ENCODE peak calls at places on chromosomes 6 and 20, in seven cellular contexts. Z is uterus, F is bronchial epithelial cell, Y is AG09309, X is ovary, T is HCT116, B is fibroblast of lung. S is an unnamed sample.

GRCh38 chr6:166957805-166958076 is 1.4 kb upstream of the RNASET2 start:
- DNase-seq in B (no peak), Y (no peak), F (no peak), X (no peak), T (no peak), Z (no peak), S (no peak)

GRCh38 chr20:47529840-47530239 is 28.2 kb downstream of the NCOA3 start:
- DNase-seq in B (no peak), Z (no peak), F (no peak), Y (no peak), T (no peak), X (no peak), S (no peak)

GRCh38 chr20:19288636-19289035 is 76.2 kb downstream of the SLC24A3 start:
- DNase-seq in X (no peak), T (no peak), F (no peak), Y (no peak), Z (no peak), B (no peak), S (no peak)

GRCh38 chr6:138814179-138814834 is 18.4 kb downstream of the ECT2L start:
- DNase-seq in Y (no peak), X (no peak), T (no peak), Z (no peak), B (no peak), F (peak), S (no peak)

GRCh38 chr6:135722679-135723078 is 128.8 kb upstream of the PDE7B start:
- DNase-seq in B (peak), F (peak), X (no peak), Y (peak), T (peak), Z (no peak), S (peak)

GRCh38 chr20:32477594-32478512 is 107.3 kb downstream of the NOL4L start:
- DNase-seq in B (no peak), T (no peak), X (no peak), F (no peak), Y (no peak), Z (no peak), S (no peak)

GRCh38 chr6:166737231-166737630 is 110.2 kb upstream of the RPS6KA2 start:
- DNase-seq in Z (no peak), Y (no peak), T (peak), B (peak), F (no peak), X (no peak), S (no peak)

GRCh38 chr6:15399651-15400470 is 154.0 kb downstream of the JARID2 start:
- DNase-seq in T (no peak), B (peak), X (peak), Z (peak), Y (no peak), F (no peak), S (peak)

GRCh38 chr6:149846321-149846720 is 17.8 kb downstream of the LRP11 start:
- DNase-seq in Y (no peak), Z (peak), B (peak), F (peak), T (no peak), X (no peak), S (peak)

GRCh38 chr6:89082439-89082838 is 1.9 kb downstream of the PNRC1 start:
- DNase-seq in Y (peak), T (no peak), X (no peak), B (peak), F (peak), Z (no peak), S (no peak)

GRCh38 chr20:61912665-61913422 is 152.8 kb downstream of the TAF4 start:
- DNase-seq in F (no peak), T (no peak), Z (no peak), B (no peak), Y (no peak), X (no peak), S (no peak)

GRCh38 chr20:38557174-38557573 is 23.8 kb upstream of the ADIG start:
- DNase-seq in T (no peak), Y (no peak), F (no peak), Z (no peak), B (no peak), X (no peak), S (no peak)

GRCh38 chr6:54074591-54075195 is 36.5 kb upstream of the MLIP start:
- DNase-seq in Z (no peak), Y (no peak), B (peak), F (no peak), T (no peak), X (no peak), S (no peak)

DNA sequence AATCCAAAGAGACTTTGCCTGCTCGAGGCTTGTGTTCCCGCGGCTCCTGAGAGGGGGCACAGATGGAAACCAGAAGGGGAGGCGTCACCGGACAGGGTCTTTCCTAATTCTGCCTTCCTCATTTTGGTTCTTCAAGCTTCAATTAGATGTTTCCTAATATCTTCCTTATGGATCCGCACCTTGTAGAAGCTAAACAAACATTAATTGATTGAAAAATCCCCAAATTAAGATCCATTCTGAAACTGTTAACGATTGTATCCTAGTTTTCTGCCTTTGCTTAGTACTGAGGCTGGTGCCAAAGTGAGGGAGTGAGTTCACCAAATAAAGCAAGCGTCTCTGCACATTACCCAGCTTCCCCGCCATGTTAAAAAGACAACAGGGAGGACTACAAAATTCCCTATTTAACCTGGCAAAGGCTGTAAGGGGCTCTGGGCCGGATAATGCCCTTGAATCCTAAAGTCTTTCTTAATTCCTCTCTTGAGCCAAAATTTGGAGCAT is 123.2 kb downstream of the GPX5 start:
- DNase-seq in Y (no peak), T (no peak), F (no peak), X (no peak), Z (no peak), B (no peak), S (no peak)
- H3K4me3 ChIP-seq in Y (peak), T (peak), F (peak), X (peak), Z (peak), B (peak), S (peak)

GRCh38 chr6:137202078-137202477 is 17.1 kb downstream of the IFNGR1 start:
- DNase-seq in X (no peak), T (no peak), Y (no peak), Z (no peak), B (no peak), F (no peak), S (no peak)
- TF ChIP-seq CTCF in X (no peak), T (no peak), Y (peak), Z (no peak), B (peak), F (no peak), S (peak)

DNA sequence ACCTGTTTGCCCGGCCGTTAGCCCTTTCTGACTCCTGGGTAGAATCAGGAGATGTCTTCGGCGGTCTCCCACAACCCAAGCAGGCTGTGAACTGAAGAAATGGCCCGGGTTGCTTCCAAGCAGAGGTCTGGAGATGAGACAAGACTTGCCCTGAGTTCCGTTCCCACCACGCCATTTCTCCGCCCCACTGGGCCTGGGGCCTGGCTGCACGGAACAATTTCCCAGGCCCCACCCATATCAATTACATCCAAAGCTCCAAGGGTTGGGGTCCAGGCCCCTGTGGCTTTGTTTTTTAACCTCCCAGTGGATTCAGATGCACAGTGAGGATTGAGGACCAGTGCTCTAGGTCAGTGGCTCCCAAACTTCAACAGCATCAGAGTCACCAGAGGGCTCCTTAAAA is 214.5 kb upstream of the ARID1B start:
- DNase-seq in B (no peak), Y (no peak), T (no peak), X (no peak), Z (no peak), F (no peak), S (no peak)
- H3K4me3 ChIP-seq in B (no peak), Y (no peak), T (no peak), X (no peak), Z (no peak), F (no peak), S (no peak)

GRCh38 chr6:1262704-1263038 is 49.2 kb upstream of the FOXQ1 start:
- DNase-seq in B (no peak), T (no peak), X (no peak), Y (no peak), Z (no peak), F (no peak), S (no peak)
- TF ChIP-seq CTCF in B (no peak), T (no peak), X (no peak), Y (no peak), Z (no peak), F (no peak), S (no peak)

DNA sequence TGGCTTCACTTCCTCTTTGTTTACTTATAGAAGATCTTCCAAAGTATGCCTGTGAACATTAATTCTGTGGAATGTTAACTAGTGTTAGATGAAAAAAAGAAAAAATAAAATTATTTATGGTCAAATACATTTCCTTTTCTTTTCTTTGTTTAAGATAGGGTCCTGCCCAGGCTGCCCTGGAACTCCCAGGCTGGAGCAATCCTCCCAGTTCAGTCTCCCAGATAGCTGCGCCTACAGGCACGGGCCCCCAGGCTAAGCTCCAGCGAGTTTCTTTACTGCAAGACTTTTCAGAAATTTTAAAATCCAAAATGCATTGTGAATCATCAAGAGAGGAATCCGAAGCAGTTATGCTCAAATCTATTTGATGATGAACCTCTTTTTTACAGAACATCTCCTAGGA is 39.3 kb upstream of the IL20RA start:
- DNase-seq in Z (no peak), X (no peak), Y (no peak), T (no peak), B (no peak), F (no peak), S (no peak)
- H3K4me3 ChIP-seq in Z (no peak), X (no peak), Y (no peak), T (no peak), B (no peak), F (no peak), S (no peak)

DNA sequence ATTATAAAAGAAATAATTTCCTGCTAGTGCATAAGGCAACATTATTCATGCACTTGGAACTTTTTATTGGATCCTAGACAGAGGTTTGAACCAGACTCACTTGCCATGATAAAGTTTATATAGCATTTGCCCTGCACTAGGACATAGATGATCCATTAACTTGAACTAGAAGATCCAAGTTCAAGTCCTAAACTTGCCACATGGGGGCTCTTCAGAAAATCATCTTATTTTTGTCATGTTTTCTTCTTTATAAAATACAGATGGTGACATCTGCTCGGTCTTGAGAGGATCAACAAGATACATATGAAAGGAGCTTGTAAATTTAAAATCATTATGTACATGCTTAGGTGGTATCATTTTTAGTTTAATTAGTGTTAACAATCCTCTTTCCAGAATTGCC is 94.5 kb downstream of the SIM1 start:
- DNase-seq in F (no peak), B (no peak), X (no peak), Y (no peak), Z (no peak), T (no peak), S (no peak)
- TF ChIP-seq CTCF in F (no peak), B (peak), X (no peak), Y (peak), Z (no peak), T (peak), S (peak)

GRCh38 chr6:26088344-26088743 is 1.1 kb downstream of the HFE start:
- DNase-seq in T (no peak), X (no peak), Z (no peak), B (no peak), F (peak), Y (no peak), S (no peak)
- H3K4me3 ChIP-seq in T (peak), X (peak), Z (peak), B (peak), F (no peak), Y (no peak), S (no peak)

DNA sequence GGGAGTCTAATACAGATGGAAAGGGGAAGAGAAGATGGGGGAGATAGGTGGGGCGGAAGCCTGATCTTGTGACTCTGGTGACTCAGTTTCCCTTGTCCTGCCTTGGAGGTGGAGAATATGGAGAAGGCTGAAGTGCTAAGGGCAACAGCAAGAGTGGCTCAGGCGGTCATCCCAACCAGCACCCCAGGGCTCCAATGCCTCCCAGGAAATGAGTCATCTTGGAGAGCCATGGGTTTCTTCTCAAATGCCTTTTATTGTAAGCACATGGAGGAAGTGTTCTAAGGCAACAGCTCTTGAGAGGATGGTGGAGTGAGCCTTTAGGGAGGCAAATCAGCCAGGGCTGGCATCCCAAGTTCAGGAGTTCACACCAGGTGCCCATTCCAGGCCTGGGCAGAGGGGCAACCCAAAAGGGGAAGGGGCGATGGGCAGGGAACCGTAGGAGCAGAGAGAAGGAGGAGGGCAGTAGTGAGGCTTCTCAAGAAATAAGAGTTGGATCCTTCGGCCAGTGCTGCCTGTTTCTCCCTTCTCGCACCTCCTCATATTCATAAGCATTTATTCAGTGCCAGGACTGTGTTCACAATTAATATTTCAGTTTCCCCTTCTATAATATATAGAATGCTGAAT is 13.1 kb upstream of the AHCY start:
- DNase-seq in X (no peak), F (peak), Z (no peak), B (peak), T (peak), Y (peak), S (no peak)
- TF ChIP-seq CTCF in X (no peak), F (no peak), Z (no peak), B (no peak), T (no peak), Y (no peak), S (no peak)

GRCh38 chr6:118551673-118552063 is 3.6 kb downstream of the PLN start:
- DNase-seq in Z (no peak), F (no peak), B (peak), T (no peak), X (no peak), Y (peak), S (peak)

GRCh38 chr6:118558811-118559217 is 10.7 kb downstream of the PLN start:
- DNase-seq in X (no peak), F (no peak), Z (no peak), T (no peak), Y (no peak), B (peak), S (no peak)

GRCh38 chr6:118551063-118551672 is 3.1 kb downstream of the PLN start:
- DNase-seq in X (no peak), Y (peak), Z (no peak), B (peak), T (peak), F (peak), S (peak)

GRCh38 chr6:118553132-118553531 is 5.0 kb downstream of the PLN start:
- DNase-seq in Y (no peak), Z (no peak), B (no peak), F (no peak), T (no peak), X (no peak), S (no peak)

GRCh38 chr6:118554698-118555097 is 6.6 kb downstream of the PLN start:
- DNase-seq in F (no peak), X (no peak), Y (no peak), Z (no peak), T (no peak), B (no peak), S (no peak)
- H3K4me3 ChIP-seq in F (no peak), X (no peak), Y (no peak), Z (no peak), T (no peak), B (no peak), S (no peak)

S was measured in astrocyte of the cerebellum.